ENCODE peak calls at places on chromosomes 11 and 22, in four cellular contexts. O, N, B and R are unnamed samples. For H4K20me1, the result is how much of the 10 kb centered on the place peaks cover.

GRCh38 chr11:71428861-71429435 is 19.2 kb downstream of the DHCR7 start:
- DNase-seq in O (no peak), N (no peak), B (no peak), R (no peak)

GRCh38 chr11:60345489-60345888 is 18.4 kb downstream of the MS4A6E start:
- DNase-seq in O (peak), N (peak), B (no peak), R (no peak)

GRCh38 chr11:134464196-134464595 is 52.2 kb upstream of the B3GAT1 start:
- DNase-seq in O (no peak), N (no peak), B (no peak), R (no peak)

GRCh38 chr11:12125609-12126149 is 15.3 kb downstream of the MICAL2 start:
- DNase-seq in O (peak), N (no peak), B (no peak), R (peak)

GRCh38 chr11:2590131-2590950 is 109.5 kb downstream of the KCNQ1OT1 start:
- DNase-seq in O (no peak), N (no peak), B (no peak), R (no peak)

GRCh38 chr11:8800498-8801110 is 110.4 kb upstream of the AKIP1 start:
- DNase-seq in O (no peak), N (no peak), B (no peak), R (no peak)

GRCh38 chr11:120091701-120092100 is 46.2 kb downstream of the TRIM29 start:
- DNase-seq in O (no peak), N (no peak), B (no peak), R (no peak)

GRCh38 chr22:21765909-21766529 is 30.4 kb upstream of the YPEL1 start:
- DNase-seq in O (no peak), N (no peak), B (no peak), R (no peak)

GRCh38 chr11:43458486-43458885 is 99.8 kb downstream of the TTC17 start:
- DNase-seq in O (no peak), N (no peak), B (no peak), R (no peak)

GRCh38 chr11:59187587-59187986 is 15.7 kb downstream of the DTX4 start:
- DNase-seq in O (no peak), N (no peak), B (no peak), R (no peak)

GRCh38 chr11:2529173-2529572 is 84.4 kb downstream of the KCNQ1 start:
- DNase-seq in O (no peak), N (no peak), B (no peak), R (no peak)

GRCh38 chr11:83424376-83425136 is 138.4 kb upstream of the CCDC90B start:
- DNase-seq in O (no peak), N (no peak), B (no peak), R (no peak)

GRCh38 chr11:125069008-125069407 is 5.9 kb downstream of the SLC37A2 start:
- DNase-seq in O (peak), N (no peak), B (no peak), R (peak)

GRCh38 chr11:82978422-82979099 is 77.0 kb downstream of the DDIAS start:
- DNase-seq in O (peak), N (no peak), B (peak), R (peak)

GRCh38 chr11:132858203-132858602 is 674.1 kb downstream of the OPCML start:
- DNase-seq in O (no peak), N (no peak), B (no peak), R (peak)

GRCh38 chr11:59273008-59273841 is 60.5 kb upstream of the MPEG1 start:
- DNase-seq in O (peak), N (peak), B (peak), R (no peak)

GRCh38 chr11:3021125-3021524 is 29.0 kb upstream of the NAP1L4 start:
- DNase-seq in O (peak), N (peak), B (no peak), R (peak)

GRCh38 chr22:27512283-27512761 is 289.2 kb downstream of the MN1 start:
- DNase-seq in O (peak), N (no peak), B (no peak), R (peak)

GRCh38 chr11:69905611-69906452 is 86.6 kb upstream of the FGF3 start:
- DNase-seq in O (no peak), N (no peak), B (no peak), R (no peak)

GRCh38 chr11:102780491-102780918 is at the start of gene MMP10:
- DNase-seq in O (peak), N (no peak), B (no peak), R (peak)

GRCh38 chr11:111635706-111636045 is 33.4 kb downstream of the SIK2 start:
- DNase-seq in O (no peak), N (no peak), B (no peak), R (no peak)

GRCh38 chr11:129249351-129249750 is 57.2 kb upstream of the ARHGAP32 start:
- DNase-seq in O (peak), N (no peak), B (no peak), R (peak)

GRCh38 chr11:61090092-61090491 is 12.2 kb upstream of the CD5 start:
- DNase-seq in O (no peak), N (no peak), B (no peak), R (no peak)

GRCh38 chr11:100812517-100812916 is 125.4 kb downstream of the ARHGAP42 start:
- DNase-seq in O (no peak), N (no peak), B (no peak), R (no peak)

GRCh38 chr11:102494216-102494615 is 36.3 kb downstream of the MMP7 start:
- DNase-seq in O (peak), N (no peak), B (no peak), R (peak)

GRCh38 chr11:121649798-121650197 is 197.0 kb upstream of the SORL1-AS1 start:
- DNase-seq in O (peak), N (no peak), B (no peak), R (no peak)

GRCh38 chr22:23090079-23090835 is 19.9 kb downstream of the GNAZ start:
- DNase-seq in O (no peak), N (no peak), B (no peak), R (no peak)

GRCh38 chr11:57320719-57321387 is 3.9 kb downstream of the TNKS1BP1 start:
- DNase-seq in O (peak), N (no peak), B (no peak), R (no peak)

GRCh38 chr22:50734986-50735738 is 2.8 kb upstream of the ACR start:
- DNase-seq in O (no peak), N (no peak), B (no peak), R (no peak)

GRCh38 chr11:72777755-72778278 is 16.0 kb downstream of the STARD10 start:
- DNase-seq in O (no peak), N (no peak), B (no peak), R (no peak)

GRCh38 chr11:72778535-72779494 is 15.0 kb downstream of the STARD10 start:
- DNase-seq in O (no peak), N (no peak), B (no peak), R (no peak)

GRCh38 chr11:72780291-72781062 is 13.4 kb downstream of the STARD10 start:
- DNase-seq in O (no peak), N (no peak), B (no peak), R (peak)

GRCh38 chr11:72781063-72781312 is 12.9 kb downstream of the STARD10 start:
- DNase-seq in O (peak), N (no peak), B (no peak), R (no peak)

DNA sequence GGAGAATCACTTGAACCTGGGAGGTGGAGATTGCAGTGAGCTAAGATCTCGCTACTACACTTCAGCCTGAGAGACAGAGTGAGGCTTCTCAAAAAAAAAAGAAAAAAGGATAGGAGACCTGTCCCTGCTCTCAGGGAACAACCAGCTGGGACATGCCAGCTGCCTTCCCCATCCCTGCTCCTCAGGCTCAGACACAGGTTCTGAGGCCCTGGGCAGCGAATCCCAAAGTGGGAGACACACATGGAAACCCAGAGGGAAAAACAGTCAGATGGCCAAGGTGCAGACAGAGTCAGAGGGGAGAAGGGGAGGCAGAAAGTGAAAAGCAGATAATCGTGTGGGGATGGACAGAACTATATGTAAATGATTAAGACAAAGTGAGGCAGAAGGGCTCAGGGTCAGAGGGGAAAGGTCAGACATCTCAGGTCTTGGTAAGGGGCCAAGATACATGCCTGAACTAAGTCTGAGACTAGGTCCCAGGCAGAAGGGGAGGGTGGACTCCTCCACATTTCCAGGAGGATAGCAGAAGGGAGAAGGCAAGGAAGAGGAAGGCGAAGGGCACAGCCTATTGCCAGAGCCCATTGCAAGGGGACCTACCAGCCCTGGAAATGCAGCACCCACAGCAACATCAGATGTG is 14.2 kb downstream of the STARD10 start:
- DNase-seq in O (no peak), N (no peak), B (no peak), R (no peak)
- H3K4me3 ChIP-seq in O (no peak), N (no peak), B (no peak), R (no peak)

GRCh38 chr22:32823024-32823730 is 21.7 kb downstream of the TIMP3 start:
- DNase-seq in O (peak), N (peak), B (no peak), R (no peak)
- H4K20me1 ChIP-seq in O (under half), N (under half), B (under half), R (under half)

GRCh38 chr11:79371152-79371551 is 69.7 kb downstream of the TENM4 start:
- DNase-seq in O (no peak), N (no peak), B (no peak), R (peak)
- TF ChIP-seq CTCF in O (no peak), N (no peak), B (no peak), R (peak)

GRCh38 chr11:65454311-65454695 is 31.7 kb downstream of the NEAT1 start:
- DNase-seq in O (peak), N (no peak), B (no peak), R (no peak)
- H3K4me3 ChIP-seq in O (peak), N (peak), B (peak), R (peak)

GRCh38 chr11:94150704-94151103 is 22.1 kb downstream of the PANX1 start:
- DNase-seq in O (no peak), N (no peak), B (no peak), R (no peak)
- H4K20me1 ChIP-seq in O (half or more), N (under half), B (under half), R (under half)

GRCh38 chr11:123238297-123238696 is 43.2 kb upstream of the CLMP start:
- DNase-seq in O (no peak), N (no peak), B (no peak), R (no peak)

GRCh38 chr11:123235117-123235686 is 40.2 kb upstream of the CLMP start:
- DNase-seq in O (peak), N (peak), B (no peak), R (no peak)

GRCh38 chr11:123233978-123234340 is 38.9 kb upstream of the CLMP start:
- DNase-seq in O (no peak), N (no peak), B (no peak), R (no peak)

GRCh38 chr11:123233280-123233977 is 38.4 kb upstream of the CLMP start:
- DNase-seq in O (no peak), N (no peak), B (peak), R (no peak)

GRCh38 chr11:123235687-123236261 is 40.7 kb upstream of the CLMP start:
- DNase-seq in O (no peak), N (no peak), B (no peak), R (no peak)
- TF ChIP-seq CTCF in O (no peak), N (no peak), B (no peak), R (no peak)